ENCODE peak calls at places on chromosome 10, in four cellular contexts. One of them, this sample, is unnamed.

GRCh38 chr10:91880310-91880709 is 29.0 kb downstream of the FGFBP3 start:
- DNase-seq in fibroblast of lung: no peak
- DNase-seq in AG09309: no peak
- DNase-seq in upper lobe of right lung: no peak
- DNase-seq in this sample: no peak

GRCh38 chr10:18735711-18736110 is 76.5 kb downstream of the ARL5B start:
- DNase-seq in fibroblast of lung: no peak
- DNase-seq in AG09309: no peak
- DNase-seq in upper lobe of right lung: no peak
- DNase-seq in this sample: no peak

GRCh38 chr10:70493660-70494234 is 15.2 kb downstream of the PALD1 start:
- DNase-seq in fibroblast of lung: no peak
- DNase-seq in AG09309: no peak
- DNase-seq in upper lobe of right lung: no peak
- DNase-seq in this sample: no peak

GRCh38 chr10:87861566-87861952 is 1.8 kb downstream of the KLLN start:
- DNase-seq in AG09309: no peak
- DNase-seq in fibroblast of lung: peak
- DNase-seq in upper lobe of right lung: peak
- DNase-seq in this sample: peak

GRCh38 chr10:2631557-2631956 is 435.8 kb upstream of the PFKP start:
- DNase-seq in AG09309: no peak
- DNase-seq in upper lobe of right lung: no peak
- DNase-seq in fibroblast of lung: no peak
- DNase-seq in this sample: no peak

GRCh38 chr10:28382520-28383269 is 79.8 kb upstream of the MPP7 start:
- DNase-seq in upper lobe of right lung: no peak
- DNase-seq in fibroblast of lung: peak
- DNase-seq in AG09309: peak
- DNase-seq in this sample: no peak

GRCh38 chr10:110016037-110016436 is 8.3 kb downstream of the ADD3 start:
- DNase-seq in fibroblast of lung: peak
- DNase-seq in upper lobe of right lung: no peak
- DNase-seq in AG09309: no peak
- DNase-seq in this sample: peak

GRCh38 chr10:57979466-57979865 is 288.2 kb downstream of the IPMK start:
- DNase-seq in fibroblast of lung: peak
- DNase-seq in AG09309: no peak
- DNase-seq in upper lobe of right lung: no peak
- DNase-seq in this sample: peak

GRCh38 chr10:114987995-114988394 is 50.0 kb downstream of the TRUB1 start:
- DNase-seq in upper lobe of right lung: no peak
- DNase-seq in AG09309: peak
- DNase-seq in fibroblast of lung: peak
- DNase-seq in this sample: peak

GRCh38 chr10:89644691-89644966 is 413 bp downstream of the PANK1 start:
- DNase-seq in AG09309: no peak
- DNase-seq in fibroblast of lung: no peak
- DNase-seq in upper lobe of right lung: no peak
- DNase-seq in this sample: no peak

GRCh38 chr10:121553861-121554264 is 44.4 kb downstream of the FGFR2 start:
- DNase-seq in upper lobe of right lung: no peak
- DNase-seq in fibroblast of lung: no peak
- DNase-seq in AG09309: no peak
- DNase-seq in this sample: no peak

GRCh38 chr10:132637477-132638129 is 100.0 kb downstream of the INPP5A start:
- DNase-seq in upper lobe of right lung: peak
- DNase-seq in AG09309: peak
- DNase-seq in fibroblast of lung: peak
- DNase-seq in this sample: peak

GRCh38 chr10:43265799-43266721 is 805 bp downstream of the RASGEF1A start:
- DNase-seq in upper lobe of right lung: peak
- DNase-seq in AG09309: no peak
- DNase-seq in fibroblast of lung: no peak
- DNase-seq in this sample: no peak

GRCh38 chr10:101725843-101726242 is 30.9 kb upstream of the FBXW4 start:
- DNase-seq in AG09309: no peak
- DNase-seq in upper lobe of right lung: no peak
- DNase-seq in fibroblast of lung: no peak
- DNase-seq in this sample: no peak

GRCh38 chr10:47269294-47269693 is 30.7 kb upstream of the GDF10 start:
- DNase-seq in upper lobe of right lung: no peak
- DNase-seq in AG09309: no peak
- DNase-seq in fibroblast of lung: no peak
- DNase-seq in this sample: no peak

GRCh38 chr10:7181416-7181815 is 229.4 kb downstream of the SFMBT2 start:
- DNase-seq in upper lobe of right lung: no peak
- DNase-seq in AG09309: no peak
- DNase-seq in fibroblast of lung: no peak
- DNase-seq in this sample: no peak

GRCh38 chr10:4073912-4074311 is 288.9 kb upstream of the KLF6 start:
- DNase-seq in upper lobe of right lung: no peak
- DNase-seq in fibroblast of lung: peak
- DNase-seq in AG09309: peak
- DNase-seq in this sample: peak

GRCh38 chr10:99560277-99561126 is 27.8 kb downstream of the NKX2-3 start:
- DNase-seq in fibroblast of lung: peak
- DNase-seq in AG09309: peak
- DNase-seq in upper lobe of right lung: no peak
- DNase-seq in this sample: peak

GRCh38 chr10:124827474-124827873 is 25.9 kb downstream of the ABRAXAS2 start:
- DNase-seq in AG09309: peak
- DNase-seq in fibroblast of lung: no peak
- DNase-seq in upper lobe of right lung: no peak
- DNase-seq in this sample: peak

GRCh38 chr10:122142652-122143237 is 128.4 kb upstream of the BTBD16 start:
- DNase-seq in fibroblast of lung: no peak
- DNase-seq in AG09309: no peak
- DNase-seq in upper lobe of right lung: no peak
- DNase-seq in this sample: no peak

GRCh38 chr10:96695366-96695765 is 24.9 kb downstream of the PIK3AP1 start:
- DNase-seq in fibroblast of lung: no peak
- DNase-seq in upper lobe of right lung: no peak
- DNase-seq in AG09309: no peak
- DNase-seq in this sample: no peak

GRCh38 chr10:96697438-96697837 is 22.9 kb downstream of the PIK3AP1 start:
- DNase-seq in AG09309: no peak
- DNase-seq in fibroblast of lung: no peak
- DNase-seq in upper lobe of right lung: no peak
- DNase-seq in this sample: no peak

GRCh38 chr10:96693431-96693830 is 26.9 kb downstream of the PIK3AP1 start:
- DNase-seq in upper lobe of right lung: no peak
- DNase-seq in AG09309: no peak
- DNase-seq in fibroblast of lung: no peak
- DNase-seq in this sample: no peak

GRCh38 chr10:96697026-96697425 is 23.3 kb downstream of the PIK3AP1 start:
- DNase-seq in AG09309: no peak
- DNase-seq in fibroblast of lung: no peak
- DNase-seq in upper lobe of right lung: no peak
- DNase-seq in this sample: no peak

DNA sequence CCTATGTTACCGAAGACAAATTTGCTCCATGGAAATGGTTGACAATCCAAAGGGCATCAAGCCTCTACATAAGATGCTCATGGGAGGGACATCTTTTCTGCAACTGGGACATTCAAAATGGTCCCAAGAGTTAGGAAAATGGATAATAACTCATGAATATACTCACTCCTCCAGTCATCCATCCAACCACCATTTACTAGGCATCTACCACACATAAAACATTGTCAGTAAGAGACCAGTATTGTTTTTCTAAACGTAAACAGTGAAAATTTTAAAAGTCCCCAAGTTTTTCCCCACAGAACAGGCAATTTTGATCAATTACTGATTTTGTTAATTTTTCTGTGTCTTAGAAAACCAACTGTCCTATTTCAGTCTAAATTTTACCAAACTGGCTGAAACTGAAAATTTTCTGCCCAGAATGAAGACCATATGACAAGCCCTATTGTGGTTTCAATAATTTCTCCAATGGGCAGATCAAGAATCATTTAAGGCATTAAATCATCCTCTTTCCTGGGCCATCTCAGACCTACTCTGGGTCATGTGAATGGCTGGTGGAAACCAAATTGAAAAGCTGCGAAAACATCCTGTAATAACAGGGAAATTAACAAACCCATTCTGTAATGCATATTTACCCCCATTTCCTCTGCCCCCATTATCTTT is 24.2 kb downstream of the PIK3AP1 start:
- DNase-seq in fibroblast of lung: no peak
- DNase-seq in AG09309: no peak
- DNase-seq in upper lobe of right lung: no peak
- DNase-seq in this sample: no peak
- H3K4me3 ChIP-seq in fibroblast of lung: no peak
- H3K4me3 ChIP-seq in AG09309: no peak
- H3K4me3 ChIP-seq in upper lobe of right lung: no peak
- H3K4me3 ChIP-seq in this sample: no peak

DNA sequence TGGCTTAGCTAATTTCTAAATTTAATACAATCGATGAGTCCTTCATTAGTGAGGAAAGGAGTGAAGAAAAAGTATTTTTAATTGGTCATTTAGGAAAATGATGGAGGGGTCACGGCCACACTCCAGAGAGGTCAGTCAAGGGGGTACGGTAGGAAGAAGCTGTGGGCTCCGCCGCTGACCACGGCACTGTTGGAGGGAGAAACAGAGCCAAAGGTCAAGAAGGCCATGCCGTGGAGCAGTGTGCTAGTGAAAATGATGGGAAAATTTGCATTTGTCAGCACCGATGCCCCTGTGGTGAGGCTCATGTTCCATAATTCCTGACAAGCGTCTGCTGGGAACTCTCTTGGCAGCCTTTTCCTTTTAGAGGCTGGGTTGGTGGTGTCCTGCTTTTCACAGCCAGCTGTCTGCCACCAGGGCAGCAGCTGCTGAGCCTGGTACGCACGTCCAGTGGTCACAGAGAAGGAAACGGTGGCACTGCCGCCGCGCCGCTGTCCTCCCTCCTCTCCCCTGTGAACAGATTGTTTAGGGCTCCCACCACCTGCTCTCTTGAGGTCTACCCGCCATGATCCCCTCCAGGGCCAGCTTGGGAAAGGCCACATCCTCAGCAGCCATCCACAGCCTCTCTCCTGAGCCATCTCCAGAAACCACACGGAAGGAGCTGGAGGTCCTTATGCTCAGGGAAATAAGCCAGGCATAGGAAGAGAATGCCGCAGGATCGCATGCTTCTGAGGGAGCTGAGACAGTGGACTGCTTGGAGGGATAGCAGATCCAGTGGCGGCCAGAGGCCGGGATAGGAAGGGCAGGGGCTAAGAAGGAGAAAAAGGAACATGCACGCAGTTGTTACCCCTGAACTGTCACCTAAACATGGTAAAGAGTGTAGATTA is 263.7 kb upstream of the PPP2R2D start:
- DNase-seq in AG09309: no peak
- DNase-seq in fibroblast of lung: no peak
- DNase-seq in upper lobe of right lung: peak
- DNase-seq in this sample: no peak
- TF ChIP-seq CTCF in AG09309: no peak
- TF ChIP-seq CTCF in fibroblast of lung: no peak
- TF ChIP-seq CTCF in upper lobe of right lung: no peak
- TF ChIP-seq CTCF in this sample: no peak

GRCh38 chr10:29691564-29692064 is 56.8 kb upstream of the SVIL start:
- DNase-seq in upper lobe of right lung: no peak
- DNase-seq in fibroblast of lung: peak
- DNase-seq in AG09309: peak
- DNase-seq in this sample: peak
- H3K4me3 ChIP-seq in upper lobe of right lung: no peak
- H3K4me3 ChIP-seq in fibroblast of lung: no peak
- H3K4me3 ChIP-seq in AG09309: no peak
- H3K4me3 ChIP-seq in this sample: peak

GRCh38 chr10:72126184-72126871 is 38.0 kb upstream of the SPOCK2 start:
- DNase-seq in upper lobe of right lung: no peak
- DNase-seq in fibroblast of lung: peak
- DNase-seq in AG09309: no peak
- DNase-seq in this sample: peak
- TF ChIP-seq CTCF in upper lobe of right lung: peak
- TF ChIP-seq CTCF in fibroblast of lung: peak
- TF ChIP-seq CTCF in AG09309: peak
- TF ChIP-seq CTCF in this sample: peak

GRCh38 chr10:85741626-85742300 is 624.8 kb downstream of the GRID1 start:
- DNase-seq in fibroblast of lung: no peak
- DNase-seq in AG09309: no peak
- DNase-seq in upper lobe of right lung: no peak
- DNase-seq in this sample: no peak
- H3K4me3 ChIP-seq in fibroblast of lung: no peak
- H3K4me3 ChIP-seq in AG09309: no peak
- H3K4me3 ChIP-seq in upper lobe of right lung: no peak
- H3K4me3 ChIP-seq in this sample: no peak

DNA sequence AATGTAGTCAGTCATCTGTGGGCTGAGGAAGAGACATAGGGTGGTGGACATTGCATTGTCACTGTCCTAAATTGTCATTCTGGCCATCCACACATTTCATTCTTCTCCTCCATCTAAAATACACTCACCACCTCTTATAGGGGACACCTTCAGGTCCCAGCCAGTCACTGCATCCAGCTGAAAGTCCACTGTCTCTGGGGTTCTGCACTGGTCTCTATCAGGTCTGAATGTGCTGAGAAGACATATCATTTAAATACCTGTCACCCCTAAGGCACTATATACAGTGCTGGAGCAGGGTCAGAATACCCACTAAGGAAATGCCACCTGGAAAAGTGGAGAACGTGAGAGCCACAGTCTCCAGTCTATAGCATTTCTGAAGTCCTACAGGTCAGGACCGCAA is 29.6 kb downstream of the SH2D4B start:
- DNase-seq in upper lobe of right lung: no peak
- DNase-seq in AG09309: no peak
- DNase-seq in fibroblast of lung: no peak
- DNase-seq in this sample: no peak
- TF ChIP-seq CTCF in upper lobe of right lung: no peak
- TF ChIP-seq CTCF in AG09309: no peak
- TF ChIP-seq CTCF in fibroblast of lung: no peak
- TF ChIP-seq CTCF in this sample: no peak

GRCh38 chr10:61692447-61692846 is 29.7 kb downstream of the CABCOCO1 start:
- DNase-seq in AG09309: no peak
- DNase-seq in upper lobe of right lung: no peak
- DNase-seq in fibroblast of lung: no peak
- DNase-seq in this sample: no peak

GRCh38 chr10:61683319-61683718 is 20.6 kb downstream of the CABCOCO1 start:
- DNase-seq in upper lobe of right lung: no peak
- DNase-seq in fibroblast of lung: no peak
- DNase-seq in AG09309: no peak
- DNase-seq in this sample: no peak

DNA sequence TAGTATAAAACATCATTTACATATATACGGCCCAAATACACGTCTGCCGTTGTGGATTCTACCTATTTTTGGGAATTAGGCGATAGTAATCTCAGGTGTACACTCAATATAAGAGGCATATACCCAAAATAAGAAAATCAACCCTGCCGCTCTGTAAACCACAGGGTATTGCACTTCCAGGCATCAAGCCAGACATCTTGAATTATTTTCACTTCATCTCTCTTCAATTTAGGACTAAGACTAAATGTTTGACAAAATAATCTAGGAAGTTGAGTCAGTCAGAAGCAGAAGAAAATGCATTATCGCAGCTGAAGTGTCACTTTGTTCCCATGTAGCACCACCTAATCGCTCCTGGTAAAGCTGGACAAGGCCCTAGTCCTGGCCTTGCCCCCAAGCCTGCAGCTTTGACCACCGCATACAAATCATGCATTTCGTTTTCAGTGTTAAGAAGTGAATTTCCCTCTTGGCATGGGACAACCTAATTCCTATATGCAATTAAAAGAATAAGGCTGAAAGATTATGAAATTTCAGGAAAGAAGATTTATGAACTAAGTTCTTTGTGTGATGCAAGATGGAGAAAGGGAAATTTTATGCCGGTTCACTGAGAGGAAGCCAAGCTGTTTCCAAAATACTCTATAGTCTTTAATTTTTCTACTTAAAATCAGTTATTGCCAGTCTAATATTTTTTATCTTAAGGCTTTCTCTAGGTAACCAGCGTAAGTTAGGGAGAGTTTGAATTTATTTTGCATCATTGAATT is 26.0 kb downstream of the CABCOCO1 start:
- DNase-seq in upper lobe of right lung: no peak
- DNase-seq in AG09309: no peak
- DNase-seq in fibroblast of lung: no peak
- DNase-seq in this sample: no peak
- H3K4me3 ChIP-seq in upper lobe of right lung: no peak
- H3K4me3 ChIP-seq in AG09309: no peak
- H3K4me3 ChIP-seq in fibroblast of lung: no peak
- H3K4me3 ChIP-seq in this sample: no peak

This sample was measured in fibroblast of pulmonary artery.